ENCODE peak calls at places on chromosomes 4 and X, in five cellular contexts. One of them, this sample, is unnamed.
A peak's percentile ranks its signal among the peaks of the same experiment; 100 is the strongest.

GRCh38 chrX:47815901-47816845 is 20.5 kb upstream of the ZNF81 start:
- DNase-seq in spleen: no peak
- DNase-seq in HCT116: no peak
- DNase-seq in suprapubic skin: no peak
- DNase-seq in endothelial cell of umbilical vein: peak; percentile 58
- DNase-seq in this sample: no peak

GRCh38 chr4:54233128-54233696 is 4.1 kb downstream of the PDGFRA start:
- DNase-seq in spleen: peak; percentile 94
- DNase-seq in HCT116: peak; percentile 40
- DNase-seq in suprapubic skin: peak; percentile 84
- DNase-seq in endothelial cell of umbilical vein: peak; percentile 77
- DNase-seq in this sample: peak; percentile 79

GRCh38 chr4:10006604-10007435 is 14.5 kb downstream of the SLC2A9 start:
- DNase-seq in spleen: no peak
- DNase-seq in HCT116: peak; percentile 77
- DNase-seq in suprapubic skin: no peak
- DNase-seq in endothelial cell of umbilical vein: peak; percentile 57
- DNase-seq in this sample: peak; percentile 61

GRCh38 chr4:137300776-137301175 is 231.5 kb downstream of the PCDH18 start:
- DNase-seq in spleen: no peak
- DNase-seq in HCT116: no peak
- DNase-seq in suprapubic skin: no peak
- DNase-seq in endothelial cell of umbilical vein: no peak
- DNase-seq in this sample: no peak

GRCh38 chr4:67809502-67809901 is 55.3 kb upstream of the GNRHR start:
- DNase-seq in spleen: no peak
- DNase-seq in HCT116: no peak
- DNase-seq in suprapubic skin: no peak
- DNase-seq in endothelial cell of umbilical vein: no peak
- DNase-seq in this sample: no peak

GRCh38 chr4:128802680-128803628 is 6.5 kb upstream of the JADE1 start:
- DNase-seq in spleen: no peak
- DNase-seq in HCT116: no peak
- DNase-seq in suprapubic skin: no peak
- DNase-seq in endothelial cell of umbilical vein: no peak
- DNase-seq in this sample: no peak

GRCh38 chr4:84750956-84751275 is 168.0 kb downstream of the CDS1 start:
- DNase-seq in spleen: no peak
- DNase-seq in HCT116: no peak
- DNase-seq in suprapubic skin: no peak
- DNase-seq in endothelial cell of umbilical vein: no peak
- DNase-seq in this sample: no peak

GRCh38 chrX:46791927-46792825 is 33.3 kb upstream of the SLC9A7 start:
- DNase-seq in spleen: no peak
- DNase-seq in HCT116: peak; percentile 63
- DNase-seq in suprapubic skin: no peak
- DNase-seq in endothelial cell of umbilical vein: peak; percentile 84
- DNase-seq in this sample: no peak

GRCh38 chr4:46329118-46329976 is 60.6 kb downstream of the GABRA2 start:
- DNase-seq in spleen: no peak
- DNase-seq in HCT116: no peak
- DNase-seq in suprapubic skin: no peak
- DNase-seq in endothelial cell of umbilical vein: no peak
- DNase-seq in this sample: no peak

GRCh38 chr4:147723316-147723715 is 8.6 kb upstream of the ARHGAP10 start:
- DNase-seq in spleen: no peak
- DNase-seq in HCT116: no peak
- DNase-seq in suprapubic skin: no peak
- DNase-seq in endothelial cell of umbilical vein: no peak
- DNase-seq in this sample: no peak

DNA sequence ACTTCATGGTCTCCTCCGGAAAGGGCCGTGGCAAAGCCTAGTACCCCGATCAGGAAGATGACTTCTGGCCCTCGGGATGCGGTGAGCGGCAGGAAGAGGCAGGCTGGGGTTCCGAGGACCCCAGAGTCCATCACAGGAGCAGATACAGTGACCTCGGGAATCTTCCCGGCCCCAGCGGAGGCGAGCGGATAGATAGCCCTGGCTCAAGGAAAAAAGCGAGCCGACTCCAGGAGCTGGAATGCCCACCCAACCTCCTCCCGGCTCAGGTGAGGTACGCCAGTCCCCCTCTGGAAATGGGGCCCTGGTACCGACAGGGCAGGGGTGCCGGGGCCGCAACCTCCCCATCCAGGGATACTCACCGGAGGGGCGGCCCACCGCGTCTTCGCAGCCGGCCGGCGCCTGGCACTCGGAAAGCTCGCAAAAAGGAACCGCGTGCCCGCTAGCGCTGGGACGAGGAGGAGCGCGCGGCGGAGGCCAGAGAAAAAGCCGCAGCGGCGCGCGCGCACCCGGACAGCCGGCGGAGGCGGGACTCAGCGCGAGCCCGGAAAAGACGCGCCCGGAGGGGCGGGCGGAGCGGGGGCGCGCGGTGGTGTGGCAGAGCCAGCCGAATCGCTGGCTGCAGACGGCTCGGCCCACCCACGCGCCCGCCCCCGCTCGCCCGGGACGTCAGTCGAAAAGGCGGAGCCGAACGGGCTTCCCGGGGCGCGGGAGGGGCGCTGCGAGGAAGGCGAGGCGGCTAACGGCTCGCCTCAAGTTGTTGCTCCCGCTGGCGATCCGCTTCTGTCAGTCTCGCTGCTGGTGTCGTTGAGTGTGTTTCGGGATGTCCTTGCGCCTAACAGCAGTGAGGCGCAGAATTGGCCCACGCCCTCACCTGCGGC is at the start of gene ACSL4:
- DNase-seq in spleen: peak; percentile 97
- DNase-seq in HCT116: peak; percentile 42
- DNase-seq in suprapubic skin: peak; percentile 86
- DNase-seq in endothelial cell of umbilical vein: peak; percentile 82
- DNase-seq in this sample: peak; percentile 53
- TF ChIP-seq POLR2AphosphoS5 in spleen: peak; percentile 94
- TF ChIP-seq POLR2AphosphoS5 in HCT116: peak; percentile 71
- TF ChIP-seq POLR2AphosphoS5 in suprapubic skin: no peak
- TF ChIP-seq POLR2AphosphoS5 in endothelial cell of umbilical vein: peak; percentile 50
- TF ChIP-seq POLR2AphosphoS5 in this sample: peak; percentile 65

GRCh38 chr4:168981460-168981859 is 28.6 kb downstream of the CBR4 start:
- DNase-seq in spleen: no peak
- DNase-seq in HCT116: no peak
- DNase-seq in suprapubic skin: no peak
- DNase-seq in endothelial cell of umbilical vein: peak; percentile 14
- DNase-seq in this sample: no peak
- H3K9me3 ChIP-seq in spleen: peaks cover 53% of the 10 kb centered on the region
- H3K9me3 ChIP-seq in HCT116: no peaks in the 10 kb centered on the region
- H3K9me3 ChIP-seq in suprapubic skin: peaks cover 14% of the 10 kb centered on the region
- H3K9me3 ChIP-seq in endothelial cell of umbilical vein: no peaks in the 10 kb centered on the region
- H3K9me3 ChIP-seq in this sample: no peaks in the 10 kb centered on the region

GRCh38 chrX:110418857-110419249 is 60.2 kb downstream of the RTL9 start:
- DNase-seq in spleen: no peak
- DNase-seq in HCT116: no peak
- DNase-seq in suprapubic skin: no peak
- DNase-seq in endothelial cell of umbilical vein: no peak
- DNase-seq in this sample: no peak
- H3K4me3 ChIP-seq in spleen: no peak overlapping the region
- H3K4me3 ChIP-seq in HCT116: no peak overlapping the region
- H3K4me3 ChIP-seq in suprapubic skin: no peak overlapping the region
- H3K4me3 ChIP-seq in endothelial cell of umbilical vein: no peak overlapping the region
- H3K4me3 ChIP-seq in this sample: no peak overlapping the region

GRCh38 chrX:130984782-130985181 is 73.4 kb upstream of the ARHGAP36 start:
- DNase-seq in spleen: no peak
- DNase-seq in HCT116: no peak
- DNase-seq in suprapubic skin: no peak
- DNase-seq in endothelial cell of umbilical vein: no peak
- DNase-seq in this sample: no peak
- TF ChIP-seq POLR2AphosphoS5 in spleen: no peak
- TF ChIP-seq POLR2AphosphoS5 in HCT116: no peak
- TF ChIP-seq POLR2AphosphoS5 in suprapubic skin: no peak
- TF ChIP-seq POLR2AphosphoS5 in endothelial cell of umbilical vein: no peak
- TF ChIP-seq POLR2AphosphoS5 in this sample: no peak

DNA sequence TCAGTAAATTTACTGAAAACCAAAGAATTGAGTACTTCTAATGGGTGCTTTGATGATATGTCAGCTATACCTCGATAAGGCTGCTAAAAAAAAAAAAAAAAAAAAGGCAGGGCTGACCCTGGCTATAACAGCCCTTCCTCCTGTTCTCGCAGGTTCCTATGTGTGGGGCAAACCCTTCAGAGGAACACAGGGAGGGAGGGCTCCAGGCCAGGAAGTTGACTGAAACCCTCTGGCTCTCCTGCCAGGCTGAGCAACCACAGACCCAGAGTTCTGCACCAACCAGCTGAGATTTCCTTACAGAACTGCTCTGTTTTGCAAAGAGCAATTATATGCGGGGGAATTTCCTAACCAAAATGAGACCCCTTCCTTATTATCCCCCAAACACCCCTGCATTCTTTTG is 45.5 kb downstream of the PDHA1 start:
- DNase-seq in spleen: no peak
- DNase-seq in HCT116: no peak
- DNase-seq in suprapubic skin: no peak
- DNase-seq in endothelial cell of umbilical vein: no peak
- DNase-seq in this sample: no peak
- H3K9me3 ChIP-seq in spleen: peaks cover 3% of the 10 kb centered on the region
- H3K9me3 ChIP-seq in HCT116: no peaks in the 10 kb centered on the region
- H3K9me3 ChIP-seq in suprapubic skin: no peaks in the 10 kb centered on the region
- H3K9me3 ChIP-seq in endothelial cell of umbilical vein: no peaks in the 10 kb centered on the region
- H3K9me3 ChIP-seq in this sample: peaks cover 10% of the 10 kb centered on the region

GRCh38 chrX:152899111-152899873 is 1.4 kb downstream of the ZNF185 start:
- DNase-seq in spleen: peak; percentile 64
- DNase-seq in HCT116: no peak
- DNase-seq in suprapubic skin: no peak
- DNase-seq in endothelial cell of umbilical vein: no peak
- DNase-seq in this sample: no peak

GRCh38 chrX:152901816-152902501 is 4.1 kb downstream of the ZNF185 start:
- DNase-seq in spleen: peak; percentile 56
- DNase-seq in HCT116: no peak
- DNase-seq in suprapubic skin: no peak
- DNase-seq in endothelial cell of umbilical vein: no peak
- DNase-seq in this sample: no peak

GRCh38 chrX:152899874-152900719 is 2.2 kb downstream of the ZNF185 start:
- DNase-seq in spleen: peak; percentile 59
- DNase-seq in HCT116: no peak
- DNase-seq in suprapubic skin: no peak
- DNase-seq in endothelial cell of umbilical vein: no peak
- DNase-seq in this sample: no peak

GRCh38 chrX:152902502-152902820 is 4.6 kb downstream of the ZNF185 start:
- DNase-seq in spleen: peak; percentile 25
- DNase-seq in HCT116: no peak
- DNase-seq in suprapubic skin: no peak
- DNase-seq in endothelial cell of umbilical vein: no peak
- DNase-seq in this sample: no peak

DNA sequence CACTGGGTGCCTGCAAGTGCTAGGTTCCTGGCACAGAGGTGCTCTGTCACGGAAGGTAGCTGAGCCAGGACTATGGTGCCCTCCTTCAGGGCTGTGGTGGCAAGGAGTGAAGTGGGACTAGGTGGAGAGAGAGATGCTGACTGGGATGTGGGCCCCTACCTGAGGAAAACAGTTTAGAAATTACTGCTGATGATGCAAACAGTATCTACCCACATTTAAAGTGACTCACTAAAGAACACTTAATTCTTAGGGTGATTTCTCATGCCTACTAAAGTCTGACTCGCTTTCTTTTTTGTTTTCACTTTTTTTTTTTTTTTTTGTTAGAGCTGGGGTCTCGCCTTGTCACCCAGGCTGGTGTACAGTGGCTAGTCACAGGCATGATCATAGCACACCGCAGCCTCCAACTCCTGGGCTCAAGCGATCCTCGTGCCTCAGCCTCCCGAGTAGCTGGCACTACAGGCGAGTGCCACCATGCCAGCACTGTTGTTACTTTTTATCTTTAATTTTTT is 3.1 kb downstream of the ZNF185 start:
- DNase-seq in spleen: peak; percentile 17
- DNase-seq in HCT116: no peak
- DNase-seq in suprapubic skin: no peak
- DNase-seq in endothelial cell of umbilical vein: no peak
- DNase-seq in this sample: no peak
- H3K4me3 ChIP-seq in spleen: no peak overlapping the region
- H3K4me3 ChIP-seq in HCT116: no peak overlapping the region
- H3K4me3 ChIP-seq in suprapubic skin: no peak overlapping the region
- H3K4me3 ChIP-seq in endothelial cell of umbilical vein: no peak overlapping the region
- H3K4me3 ChIP-seq in this sample: no peak overlapping the region

DNA sequence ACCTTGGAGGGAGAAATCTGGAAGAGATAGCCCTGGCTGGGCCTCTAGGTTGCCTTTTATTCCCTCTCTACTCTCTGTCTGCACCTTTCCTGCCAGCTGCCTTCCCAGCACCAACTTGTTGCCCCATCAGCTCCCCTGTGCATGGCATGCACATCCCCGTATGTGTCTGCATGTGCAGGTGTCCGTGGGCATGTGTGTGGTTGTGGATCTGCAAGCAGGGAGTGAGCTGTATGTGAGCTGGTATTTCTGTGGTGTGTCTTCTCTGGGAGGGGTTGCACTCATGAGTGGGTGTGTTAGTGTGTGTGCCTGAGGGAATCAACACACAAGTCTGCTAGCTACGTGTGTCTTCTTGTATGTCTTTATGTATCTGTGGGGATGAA is 9.9 kb downstream of the L1CAM start:
- DNase-seq in spleen: no peak
- DNase-seq in HCT116: no peak
- DNase-seq in suprapubic skin: peak; percentile 25
- DNase-seq in endothelial cell of umbilical vein: no peak
- DNase-seq in this sample: no peak
- TF ChIP-seq POLR2AphosphoS5 in spleen: no peak
- TF ChIP-seq POLR2AphosphoS5 in HCT116: no peak
- TF ChIP-seq POLR2AphosphoS5 in suprapubic skin: no peak
- TF ChIP-seq POLR2AphosphoS5 in endothelial cell of umbilical vein: no peak
- TF ChIP-seq POLR2AphosphoS5 in this sample: no peak

DNA sequence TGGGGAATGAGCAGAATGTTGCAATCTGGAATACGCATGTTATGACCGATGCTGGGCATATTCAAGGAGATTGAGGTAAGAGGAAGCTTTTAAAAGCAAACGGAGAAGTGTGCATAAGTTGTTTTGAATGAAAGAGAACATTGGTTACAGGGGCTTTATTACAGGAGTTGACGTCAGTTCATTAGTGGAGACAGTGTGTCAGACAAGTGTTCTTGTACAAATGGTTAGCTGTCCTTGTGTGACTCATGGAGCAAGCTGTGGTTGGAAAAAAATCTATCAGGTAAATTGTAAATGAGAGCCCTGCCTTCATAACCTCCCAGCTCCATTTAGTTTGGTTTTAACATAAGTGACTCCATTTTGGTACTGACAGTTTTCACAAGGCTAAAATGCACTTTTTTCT is 442.6 kb upstream of the LCORL start:
- DNase-seq in spleen: no peak
- DNase-seq in HCT116: no peak
- DNase-seq in suprapubic skin: no peak
- DNase-seq in endothelial cell of umbilical vein: no peak
- DNase-seq in this sample: no peak
- H3K9me3 ChIP-seq in spleen: no peaks in the 10 kb centered on the region
- H3K9me3 ChIP-seq in HCT116: no peaks in the 10 kb centered on the region
- H3K9me3 ChIP-seq in suprapubic skin: no peaks in the 10 kb centered on the region
- H3K9me3 ChIP-seq in endothelial cell of umbilical vein: no peaks in the 10 kb centered on the region
- H3K9me3 ChIP-seq in this sample: no peaks in the 10 kb centered on the region

GRCh38 chr4:26028133-26028792 is 114.2 kb downstream of the SMIM20 start:
- DNase-seq in spleen: no peak
- DNase-seq in HCT116: no peak
- DNase-seq in suprapubic skin: no peak
- DNase-seq in endothelial cell of umbilical vein: no peak
- DNase-seq in this sample: no peak
- H3K4me3 ChIP-seq in spleen: no peak overlapping the region
- H3K4me3 ChIP-seq in HCT116: no peak overlapping the region
- H3K4me3 ChIP-seq in suprapubic skin: no peak overlapping the region
- H3K4me3 ChIP-seq in endothelial cell of umbilical vein: no peak overlapping the region
- H3K4me3 ChIP-seq in this sample: no peak overlapping the region

This sample was measured in breast epithelium.